ENCODE peak calls at places on chromosomes 5 and 9, in nine cellular contexts. One of them, this sample, is unnamed.

GRCh38 chr9:70040506-70040905 is 3.1 kb upstream of the MAMDC2 start:
- DNase-seq in T-helper 2 cell: no peak
- DNase-seq in central memory CD8-positive, alpha-beta T cell: no peak
- DNase-seq in fibroblast of the conjunctiva: no peak
- DNase-seq in stimulated activated CD4-positive, alpha-beta T cell treated with anti-CD3 and anti-CD28 coated beads, Interleukin-2, amount 100 ng/mL, for 48 hours: no peak
- DNase-seq in NCI-H2081: no peak
- DNase-seq in PC-9: no peak
- DNase-seq in heart left ventricle: no peak
- DNase-seq in H9: no peak
- DNase-seq in this sample: no peak

GRCh38 chr5:5494489-5495402 is 72.3 kb downstream of the ICE1 start:
- DNase-seq in T-helper 2 cell: peak; percentile 79
- DNase-seq in central memory CD8-positive, alpha-beta T cell: peak; percentile 66
- DNase-seq in fibroblast of the conjunctiva: peak; percentile 36
- DNase-seq in stimulated activated CD4-positive, alpha-beta T cell treated with anti-CD3 and anti-CD28 coated beads, Interleukin-2, amount 100 ng/mL, for 48 hours: peak; percentile 63
- DNase-seq in NCI-H2081: peak; percentile 19
- DNase-seq in PC-9: no peak
- DNase-seq in heart left ventricle: peak; percentile 71
- DNase-seq in H9: peak; percentile 97
- DNase-seq in this sample: peak; percentile 92

GRCh38 chr5:175893466-175893865 is 22.1 kb downstream of the CPLX2 start:
- DNase-seq in T-helper 2 cell: no peak
- DNase-seq in central memory CD8-positive, alpha-beta T cell: no peak
- DNase-seq in fibroblast of the conjunctiva: no peak
- DNase-seq in stimulated activated CD4-positive, alpha-beta T cell treated with anti-CD3 and anti-CD28 coated beads, Interleukin-2, amount 100 ng/mL, for 48 hours: no peak
- DNase-seq in NCI-H2081: no peak
- DNase-seq in PC-9: no peak
- DNase-seq in heart left ventricle: peak; percentile 51
- DNase-seq in H9: no peak
- DNase-seq in this sample: no peak

GRCh38 chr9:96383165-96383939 is at the start of gene SLC35D2:
- DNase-seq in T-helper 2 cell: no peak
- DNase-seq in central memory CD8-positive, alpha-beta T cell: no peak
- DNase-seq in fibroblast of the conjunctiva: peak; percentile 18
- DNase-seq in stimulated activated CD4-positive, alpha-beta T cell treated with anti-CD3 and anti-CD28 coated beads, Interleukin-2, amount 100 ng/mL, for 48 hours: peak; percentile 3
- DNase-seq in NCI-H2081: peak; percentile 31
- DNase-seq in PC-9: peak; percentile 54
- DNase-seq in heart left ventricle: peak; percentile 75
- DNase-seq in H9: peak; percentile 74
- DNase-seq in this sample: peak; percentile 89

GRCh38 chr5:125059255-125060050 is 313.0 kb upstream of the ZNF608 start:
- DNase-seq in T-helper 2 cell: no peak
- DNase-seq in central memory CD8-positive, alpha-beta T cell: no peak
- DNase-seq in fibroblast of the conjunctiva: no peak
- DNase-seq in stimulated activated CD4-positive, alpha-beta T cell treated with anti-CD3 and anti-CD28 coated beads, Interleukin-2, amount 100 ng/mL, for 48 hours: no peak
- DNase-seq in NCI-H2081: peak; percentile 8
- DNase-seq in PC-9: no peak
- DNase-seq in heart left ventricle: no peak
- DNase-seq in H9: no peak
- DNase-seq in this sample: no peak

GRCh38 chr9:90860826-90861225 is 59.2 kb downstream of the SYK start:
- DNase-seq in T-helper 2 cell: no peak
- DNase-seq in central memory CD8-positive, alpha-beta T cell: no peak
- DNase-seq in fibroblast of the conjunctiva: no peak
- DNase-seq in stimulated activated CD4-positive, alpha-beta T cell treated with anti-CD3 and anti-CD28 coated beads, Interleukin-2, amount 100 ng/mL, for 48 hours: no peak
- DNase-seq in NCI-H2081: no peak
- DNase-seq in PC-9: no peak
- DNase-seq in heart left ventricle: no peak
- DNase-seq in H9: peak; percentile 1
- DNase-seq in this sample: no peak

GRCh38 chr9:18911714-18912342 is 121.2 kb downstream of the SAXO1 start:
- DNase-seq in T-helper 2 cell: no peak
- DNase-seq in central memory CD8-positive, alpha-beta T cell: no peak
- DNase-seq in fibroblast of the conjunctiva: no peak
- DNase-seq in stimulated activated CD4-positive, alpha-beta T cell treated with anti-CD3 and anti-CD28 coated beads, Interleukin-2, amount 100 ng/mL, for 48 hours: no peak
- DNase-seq in NCI-H2081: no peak
- DNase-seq in PC-9: no peak
- DNase-seq in heart left ventricle: no peak
- DNase-seq in H9: no peak
- DNase-seq in this sample: no peak

GRCh38 chr9:69395718-69396117 is 70.7 kb downstream of the ENTREP1 start:
- DNase-seq in T-helper 2 cell: no peak
- DNase-seq in central memory CD8-positive, alpha-beta T cell: no peak
- DNase-seq in fibroblast of the conjunctiva: no peak
- DNase-seq in stimulated activated CD4-positive, alpha-beta T cell treated with anti-CD3 and anti-CD28 coated beads, Interleukin-2, amount 100 ng/mL, for 48 hours: no peak
- DNase-seq in NCI-H2081: no peak
- DNase-seq in PC-9: no peak
- DNase-seq in heart left ventricle: no peak
- DNase-seq in H9: no peak
- DNase-seq in this sample: no peak

GRCh38 chr5:159105318-159106053 is 5.8 kb upstream of the EBF1 start:
- DNase-seq in T-helper 2 cell: no peak
- DNase-seq in central memory CD8-positive, alpha-beta T cell: no peak
- DNase-seq in fibroblast of the conjunctiva: no peak
- DNase-seq in stimulated activated CD4-positive, alpha-beta T cell treated with anti-CD3 and anti-CD28 coated beads, Interleukin-2, amount 100 ng/mL, for 48 hours: no peak
- DNase-seq in NCI-H2081: no peak
- DNase-seq in PC-9: no peak
- DNase-seq in heart left ventricle: no peak
- DNase-seq in H9: peak; percentile 56
- DNase-seq in this sample: no peak

This sample was measured in kidney.